ENCODE peak calls at places on chromosomes 1 and 21, in five cellular contexts. C is upper lobe of right lung, J is neural progenitor cell, R is cardiac fibroblast, K is GM20000. Z is an unnamed sample.

GRCh38 chr21:16418663-16419062 is 688.9 kb downstream of the USP25 start:
- DNase-seq in C (no peak), J (no peak), R (no peak), K (no peak), Z (no peak)

GRCh38 chr1:163912491-163912890 is 590.7 kb downstream of the NUF2 start:
- DNase-seq in C (no peak), J (no peak), R (peak; percentile 29), K (no peak), Z (no peak)

GRCh38 chr1:37763791-37764741 is 854 bp downstream of the EPHA10 start:
- DNase-seq in C (no peak), J (peak; percentile 95), R (peak; percentile 53), K (peak; percentile 80), Z (peak; percentile 60)

GRCh38 chr21:40752125-40752524 is 94.8 kb downstream of the DSCAM start:
- DNase-seq in C (no peak), J (peak; percentile 73), R (no peak), K (no peak), Z (no peak)

GRCh38 chr1:214747050-214747615 is 144.1 kb downstream of the CENPF start:
- DNase-seq in C (no peak), J (no peak), R (no peak), K (no peak), Z (no peak)

GRCh38 chr21:34846601-34847112 is 177.9 kb downstream of the CLIC6 start:
- DNase-seq in C (peak; percentile 70), J (peak; percentile 51), R (peak; percentile 70), K (no peak), Z (peak; percentile 58)

GRCh38 chr1:244114895-244115294 is 63.8 kb downstream of the ZBTB18 start:
- DNase-seq in C (no peak), J (no peak), R (no peak), K (no peak), Z (no peak)

GRCh38 chr1:156106624-156107488 is 7.7 kb upstream of the LMNA start:
- DNase-seq in C (no peak), J (peak; percentile 72), R (peak; percentile 31), K (no peak), Z (no peak)

GRCh38 chr1:200877839-200878551 is 5.2 kb downstream of the GPR25 start:
- DNase-seq in C (no peak), J (no peak), R (no peak), K (peak; percentile 27), Z (no peak)

GRCh38 chr1:227058321-227058751 is 118.2 kb downstream of the COQ8A start:
- DNase-seq in C (no peak), J (no peak), R (peak; percentile 76), K (no peak), Z (peak; percentile 66)

GRCh38 chr1:243718893-243719292 is 131.2 kb downstream of the AKT3 start:
- DNase-seq in C (no peak), J (no peak), R (peak; percentile 87), K (no peak), Z (peak; percentile 90)

GRCh38 chr1:168320805-168321577 is 40.3 kb downstream of the TBX19 start:
- DNase-seq in C (no peak), J (no peak), R (peak; percentile 88), K (no peak), Z (peak; percentile 93)

GRCh38 chr1:193766329-193766728 is 579.9 kb upstream of the B3GALT2 start:
- DNase-seq in C (no peak), J (peak; percentile 11), R (no peak), K (no peak), Z (no peak)

GRCh38 chr1:210405316-210405715 is 76.6 kb downstream of the HHAT start:
- DNase-seq in C (no peak), J (no peak), R (no peak), K (no peak), Z (no peak)

GRCh38 chr21:37700641-37701202 is 215.5 kb downstream of the KCNJ6 start:
- DNase-seq in C (no peak), J (peak; percentile 74), R (peak; percentile 92), K (peak; percentile 79), Z (peak; percentile 89)

GRCh38 chr1:206560021-206560716 is 52.1 kb downstream of the EIF2D start:
- DNase-seq in C (no peak), J (no peak), R (no peak), K (no peak), Z (peak; percentile 18)

GRCh38 chr21:40839551-40839950 is 7.4 kb downstream of the DSCAM start:
- DNase-seq in C (no peak), J (no peak), R (no peak), K (no peak), Z (no peak)

GRCh38 chr1:110040548-110040947 is 6.1 kb downstream of the STRIP1 start:
- DNase-seq in C (no peak), J (no peak), R (no peak), K (no peak), Z (no peak)

GRCh38 chr1:186636786-186637185 is 43.4 kb downstream of the PTGS2 start:
- DNase-seq in C (no peak), J (no peak), R (no peak), K (no peak), Z (no peak)

GRCh38 chr1:234669499-234669898 is 59.5 kb upstream of the IRF2BP2 start:
- DNase-seq in C (no peak), J (no peak), R (no peak), K (no peak), Z (no peak)

GRCh38 chr1:29752141-29752540 is 515.8 kb downstream of the PTPRU start:
- DNase-seq in C (no peak), J (peak; percentile 78), R (no peak), K (no peak), Z (no peak)

GRCh38 chr1:155134858-155135415 is 715 bp upstream of the SLC50A1 start:
- DNase-seq in C (peak; percentile 95), J (peak; percentile 75), R (peak; percentile 98), K (peak; percentile 74), Z (peak; percentile 98)

GRCh38 chr1:178931843-178932551 is 61.1 kb upstream of the ANGPTL1 start:
- DNase-seq in C (no peak), J (no peak), R (peak; percentile 87), K (no peak), Z (peak; percentile 97)

GRCh38 chr1:60747321-60747720 is 335.0 kb upstream of the NFIA start:
- DNase-seq in C (no peak), J (no peak), R (no peak), K (no peak), Z (no peak)

GRCh38 chr1:119767486-119767885 is 1.2 kb downstream of the HMGCS2 start:
- DNase-seq in C (no peak), J (no peak), R (no peak), K (no peak), Z (no peak)

GRCh38 chr1:7652551-7653098 is 118.5 kb upstream of the VAMP3 start:
- DNase-seq in C (no peak), J (no peak), R (no peak), K (no peak), Z (no peak)

GRCh38 chr1:172513480-172513879 is 19.5 kb upstream of the SUCO start:
- DNase-seq in C (no peak), J (no peak), R (no peak), K (no peak), Z (no peak)

GRCh38 chr1:171715813-171716251 is 26.0 kb downstream of the VAMP4 start:
- DNase-seq in C (no peak), J (no peak), R (peak; percentile 55), K (no peak), Z (peak; percentile 39)

GRCh38 chr1:27563407-27564263 is 40.3 kb downstream of the AHDC1 start:
- DNase-seq in C (peak; percentile 80), J (no peak), R (peak; percentile 52), K (no peak), Z (peak; percentile 46)

DNA sequence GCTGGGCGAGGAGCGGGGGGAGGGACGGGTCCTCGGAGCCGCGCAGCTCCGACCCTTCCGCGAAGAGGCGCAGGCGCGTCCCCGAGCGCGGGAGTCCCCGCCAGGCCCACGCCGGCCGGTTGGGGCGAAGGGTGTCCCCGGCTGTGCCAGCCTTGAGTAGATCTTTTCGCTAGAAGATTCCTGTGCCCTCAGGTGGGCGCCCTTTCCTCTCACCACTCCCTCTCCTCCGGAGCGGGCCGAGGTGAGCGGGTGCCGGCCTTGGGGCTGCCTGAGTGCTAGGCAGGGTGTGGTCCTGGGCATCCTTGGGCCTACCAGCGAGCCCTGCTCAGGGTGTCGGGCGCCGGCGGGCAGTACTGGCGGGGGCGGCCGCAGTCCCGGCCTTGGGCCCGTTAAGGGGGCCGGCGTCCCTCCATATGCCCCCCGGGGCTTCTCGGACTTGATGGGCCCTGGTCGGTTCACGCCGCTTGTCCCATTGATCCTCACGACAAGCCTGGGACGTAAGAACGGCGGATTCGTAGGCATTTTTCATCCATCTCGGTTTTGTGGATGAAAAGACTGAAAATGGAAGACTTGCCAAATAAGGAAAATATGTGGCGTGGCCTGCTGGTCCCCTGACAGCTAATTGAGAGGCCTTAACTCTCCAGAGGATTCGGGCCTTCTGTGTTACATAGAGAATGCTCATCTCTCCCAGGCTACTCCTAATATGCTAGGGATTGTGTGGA is 712 bp downstream of the DEGS1 start:
- DNase-seq in C (peak; percentile 88), J (peak; percentile 76), R (peak; percentile 78), K (peak; percentile 79), Z (peak; percentile 62)
- TF ChIP-seq CTCF in C (peak; percentile 6), J (no peak), R (no peak), K (no peak), Z (no peak)

GRCh38 chr1:221858758-221859157 is 116.9 kb upstream of the DUSP10 start:
- DNase-seq in C (no peak), J (no peak), R (peak; percentile 93), K (no peak), Z (peak; percentile 53)
- TF ChIP-seq CTCF in C (no peak), J (no peak), R (no peak), K (no peak), Z (no peak)

GRCh38 chr1:43844114-43844513 is 89.5 kb upstream of the ARTN start:
- DNase-seq in C (no peak), J (no peak), R (no peak), K (no peak), Z (no peak)

GRCh38 chr1:43847290-43847689 is 86.3 kb upstream of the ARTN start:
- DNase-seq in C (no peak), J (no peak), R (peak; percentile 22), K (no peak), Z (no peak)

GRCh38 chr1:43842099-43842498 is 91.5 kb upstream of the ARTN start:
- DNase-seq in C (no peak), J (no peak), R (no peak), K (no peak), Z (no peak)

GRCh38 chr1:43841511-43841910 is 92.1 kb upstream of the ARTN start:
- DNase-seq in C (no peak), J (no peak), R (no peak), K (no peak), Z (no peak)

GRCh38 chr1:43843684-43844083 is 89.9 kb upstream of the ARTN start:
- DNase-seq in C (no peak), J (no peak), R (no peak), K (no peak), Z (no peak)
- TF ChIP-seq CTCF in C (no peak), J (no peak), R (no peak), K (no peak), Z (no peak)

DNA sequence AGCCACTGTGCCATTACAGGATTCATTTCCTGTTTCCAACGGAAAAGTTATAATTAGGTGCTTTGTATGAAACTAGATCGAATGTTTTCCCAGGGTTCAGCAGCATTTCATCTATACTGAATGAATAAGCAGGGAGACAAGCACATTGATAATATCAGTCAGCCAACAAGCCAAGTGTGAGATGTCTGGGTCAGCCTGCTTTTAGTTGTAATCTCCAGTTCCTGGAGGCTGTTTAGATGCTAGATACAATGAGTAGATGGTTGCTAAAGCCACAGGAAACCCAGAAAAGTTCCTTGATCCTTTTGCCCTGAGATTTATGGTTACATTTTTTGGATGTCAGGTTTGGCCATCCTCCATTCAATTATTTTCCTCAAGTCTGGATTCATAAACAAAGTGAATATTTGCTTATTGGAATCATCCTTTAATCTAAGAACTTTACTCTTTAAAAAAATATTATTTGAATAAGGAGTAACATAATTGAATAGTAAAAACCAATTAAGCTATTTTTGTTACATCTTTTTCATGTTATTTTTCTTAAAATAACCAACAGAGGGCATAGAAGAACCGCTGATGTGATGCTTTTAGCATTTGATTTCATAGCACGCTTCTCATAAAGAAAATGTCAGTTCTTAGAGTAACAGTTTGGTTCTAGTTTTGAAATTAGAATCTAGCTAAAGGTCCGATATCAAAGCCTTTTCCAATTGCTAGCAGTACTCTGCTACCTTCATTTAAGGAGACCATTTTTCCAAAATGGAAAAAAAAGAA is 76.6 kb downstream of the HSPA13 start:
- DNase-seq in C (no peak), J (no peak), R (peak; percentile 43), K (no peak), Z (peak; percentile 37)
- TF ChIP-seq CTCF in C (no peak), J (peak; percentile 29), R (peak; percentile 18), K (no peak), Z (peak; percentile 23)